ENCODE peak calls at places on chromosomes 2 and 18, in five cellular contexts. Z is HepG2, B is HCT116, N is H1, W is K562. X is an unnamed sample.
A peak's percentile ranks its signal among the peaks of the same experiment; 100 is the strongest.

GRCh38 chr2:109196081-109196875 is 67.3 kb downstream of the SH3RF3 start:
- DNase-seq in Z (no peak), B (no peak), N (no peak), W (no peak), X (no peak)

GRCh38 chr18:72541871-72542690 is 2.1 kb downstream of the CBLN2 start:
- DNase-seq in Z (no peak), B (no peak), N (no peak), W (no peak), X (peak; percentile 60)

GRCh38 chr2:2901384-2902345 is 476.0 kb downstream of the EIPR1 start:
- DNase-seq in Z (peak; percentile 72), B (no peak), N (no peak), W (no peak), X (no peak)

GRCh38 chr2:24816884-24817283 is 23.7 kb downstream of the CENPO start:
- DNase-seq in Z (no peak), B (no peak), N (no peak), W (no peak), X (no peak)

GRCh38 chr2:137928547-137929503 is 35.4 kb upstream of the HNMT start:
- DNase-seq in Z (peak; percentile 98), B (no peak), N (no peak), W (no peak), X (no peak)

GRCh38 chr2:206160124-206160806 is 570 bp downstream of the EEF1B2 start:
- DNase-seq in Z (peak; percentile 12), B (no peak), N (no peak), W (peak; percentile 66), X (no peak)

GRCh38 chr2:102843759-102844443 is 82.1 kb downstream of the TMEM182 start:
- DNase-seq in Z (no peak), B (no peak), N (no peak), W (no peak), X (no peak)

GRCh38 chr18:10374615-10375295 is 79.7 kb upstream of the APCDD1 start:
- DNase-seq in Z (no peak), B (no peak), N (no peak), W (no peak), X (no peak)

GRCh38 chr2:223563462-223563861 is 38.7 kb downstream of the SCG2 start:
- DNase-seq in Z (peak; percentile 69), B (peak; percentile 92), N (no peak), W (peak; percentile 4), X (no peak)

GRCh38 chr18:12031836-12032235 is 50.5 kb downstream of the IMPA2 start:
- DNase-seq in Z (no peak), B (no peak), N (no peak), W (no peak), X (no peak)

GRCh38 chr2:230794472-230794871 is 70.3 kb upstream of the ITM2C start:
- DNase-seq in Z (no peak), B (no peak), N (no peak), W (no peak), X (peak; percentile 21)

GRCh38 chr18:79549638-79550000 is 130.0 kb upstream of the CTDP1 start:
- DNase-seq in Z (no peak), B (no peak), N (no peak), W (no peak), X (no peak)

GRCh38 chr18:41873730-41874129 is 81.3 kb upstream of the PIK3C3 start:
- DNase-seq in Z (no peak), B (no peak), N (no peak), W (no peak), X (no peak)

GRCh38 chr2:160756481-160756880 is 262.9 kb upstream of the RBMS1 start:
- DNase-seq in Z (no peak), B (no peak), N (no peak), W (no peak), X (no peak)

GRCh38 chr18:13316066-13316465 is 97.5 kb downstream of the LDLRAD4 start:
- DNase-seq in Z (no peak), B (no peak), N (no peak), W (no peak), X (no peak)

GRCh38 chr2:147330925-147331324 is 513.9 kb upstream of the ACVR2A start:
- DNase-seq in Z (no peak), B (no peak), N (no peak), W (no peak), X (no peak)

GRCh38 chr2:174681099-174681982 is 82.9 kb downstream of the CHRNA1 start:
- DNase-seq in Z (peak; percentile 23), B (no peak), N (no peak), W (no peak), X (no peak)

GRCh38 chr18:12296087-12296403 is 12.0 kb upstream of the TUBB6 start:
- DNase-seq in Z (no peak), B (no peak), N (no peak), W (peak; percentile 32), X (no peak)

GRCh38 chr18:14092625-14093361 is 39.4 kb downstream of the ZNF519 start:
- DNase-seq in Z (peak; percentile 28), B (no peak), N (no peak), W (no peak), X (no peak)

GRCh38 chr18:56748698-56749268 is 97.6 kb downstream of the WDR7 start:
- DNase-seq in Z (peak; percentile 18), B (peak; percentile 12), N (no peak), W (peak; percentile 6), X (no peak)

GRCh38 chr2:88691339-88692183 is at the start of gene RPIA:
- DNase-seq in Z (peak; percentile 99), B (peak; percentile 96), N (peak; percentile 97), W (peak; percentile 97), X (peak; percentile 99)
- TF ChIP-seq ATF3 in Z (no peak), B (no peak), N (peak; percentile 97), W (peak; percentile 30), X (peak; percentile 36)

GRCh38 chr18:38456253-38456652 is 890.7 kb upstream of the CELF4 start:
- DNase-seq in Z (no peak), B (no peak), N (no peak), W (no peak), X (no peak)
- TF ChIP-seq CTCF in Z (no peak), B (no peak), N (no peak), W (no peak), X (no peak)

GRCh38 chr2:216918088-216918680 is 58.3 kb upstream of the TNP1 start:
- DNase-seq in Z (no peak), B (peak; percentile 13), N (no peak), W (no peak), X (no peak)
- TF ChIP-seq ATF3 in Z (no peak), B (no peak), N (no peak), W (no peak), X (no peak)

DNA sequence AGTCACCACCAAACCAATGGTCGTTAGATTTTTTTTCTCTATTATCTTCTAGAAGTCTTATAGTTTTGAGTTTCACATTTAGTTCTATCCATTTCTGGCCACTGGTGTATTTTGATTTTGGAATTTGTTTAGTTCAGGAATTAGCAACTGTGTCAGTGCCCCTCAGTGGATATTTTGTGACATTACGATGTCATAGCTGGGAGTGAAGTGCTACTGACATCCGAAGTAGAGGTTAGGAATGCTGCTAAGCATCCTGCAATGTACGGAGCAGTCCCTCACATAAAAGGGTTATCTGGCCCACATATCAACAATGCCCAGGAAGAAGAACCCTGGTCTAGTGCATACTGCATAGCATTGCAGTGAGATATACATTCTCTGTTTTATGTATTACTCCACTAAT is 157.4 kb upstream of the RGPD4 start:
- DNase-seq in Z (no peak), B (no peak), N (no peak), W (peak; percentile 17), X (no peak)
- TF ChIP-seq CTCF in Z (no peak), B (no peak), N (no peak), W (peak; percentile 12), X (no peak)

GRCh38 chr18:74826560-74826959 is 228.9 kb downstream of the ZNF407 start:
- DNase-seq in Z (no peak), B (no peak), N (no peak), W (no peak), X (no peak)
- TF ChIP-seq ATF3 in Z (no peak), B (no peak), N (no peak), W (peak; percentile 26), X (no peak)